ENCODE peak calls at places on chromosomes 6 and 20, in seven cellular contexts. P, S, U, H, F, G and L are unnamed samples.

GRCh38 chr6:2020909-2021308 is 224.5 kb downstream of the GMDS start:
- DNase-seq in F (no peak), U (no peak), H (no peak), S (no peak), P (no peak), G (no peak), L (no peak)

GRCh38 chr20:23396961-23397620 is 24.2 kb downstream of the NAPB start:
- DNase-seq in U (no peak), P (no peak), S (no peak), F (no peak), H (no peak), G (no peak), L (no peak)

GRCh38 chr6:76495909-76496308 is 423.4 kb upstream of the IMPG1 start:
- DNase-seq in S (no peak), F (no peak), U (no peak), H (no peak), G (no peak), P (no peak), L (no peak)

GRCh38 chr20:2485662-2486061 is 15.1 kb upstream of the SNRPB start:
- DNase-seq in S (no peak), U (no peak), H (no peak), G (no peak), P (no peak), F (no peak), L (no peak)

GRCh38 chr20:20697325-20697845 is 15.1 kb downstream of the RALGAPA2 start:
- DNase-seq in P (peak), G (no peak), F (no peak), S (no peak), H (peak), U (no peak), L (no peak)

GRCh38 chr6:44422534-44422933 is 35.0 kb downstream of the CDC5L start:
- DNase-seq in G (no peak), S (no peak), U (no peak), H (no peak), P (no peak), F (no peak), L (no peak)

GRCh38 chr6:4883298-4883697 is 107.1 kb downstream of the CDYL start:
- DNase-seq in H (no peak), P (no peak), U (no peak), S (peak), F (no peak), G (no peak), L (no peak)

GRCh38 chr6:1786455-1787108 is 176.9 kb downstream of the FOXC1 start:
- DNase-seq in F (no peak), P (no peak), G (no peak), H (no peak), U (no peak), S (no peak), L (no peak)

GRCh38 chr20:4809707-4810106 is 88.0 kb downstream of the PRND start:
- DNase-seq in S (no peak), P (peak), F (no peak), U (no peak), G (no peak), H (no peak), L (no peak)

GRCh38 chr6:130296854-130297253 is 69.0 kb upstream of the TMEM200A start:
- DNase-seq in S (no peak), P (no peak), U (no peak), F (no peak), H (no peak), G (no peak), L (no peak)

GRCh38 chr6:135212935-135213334 is 31.8 kb downstream of the MYB start:
- DNase-seq in G (no peak), F (no peak), S (no peak), U (no peak), P (no peak), H (no peak), L (no peak)

GRCh38 chr20:37276494-37277252 is 12.8 kb upstream of the MANBAL start:
- DNase-seq in S (peak), F (no peak), P (peak), U (no peak), G (no peak), H (peak), L (no peak)

GRCh38 chr20:23362392-23363256 is 642 bp downstream of the GZF1 start:
- DNase-seq in F (no peak), P (peak), U (peak), H (peak), S (no peak), G (peak), L (no peak)

GRCh38 chr6:161694995-161695394 is 421.1 kb upstream of the AGPAT4 start:
- DNase-seq in F (no peak), P (no peak), H (no peak), G (peak), S (no peak), U (no peak), L (no peak)

GRCh38 chr6:90217621-90218496 is 78.8 kb downstream of the BACH2 start:
- DNase-seq in H (no peak), G (peak), S (peak), F (peak), U (peak), P (no peak), L (no peak)

GRCh38 chr6:21438237-21438985 is 155.1 kb upstream of the SOX4 start:
- DNase-seq in H (no peak), G (no peak), S (no peak), U (no peak), P (no peak), F (no peak), L (no peak)

GRCh38 chr6:29509239-29509638 is 21.5 kb upstream of the MAS1L start:
- DNase-seq in H (no peak), P (no peak), S (no peak), G (no peak), F (no peak), U (no peak), L (no peak)

GRCh38 chr20:22999756-23000155 is 35.4 kb upstream of the SSTR4 start:
- DNase-seq in H (peak), U (no peak), P (no peak), F (no peak), S (no peak), G (no peak), L (no peak)

GRCh38 chr6:143397229-143398222 is 53.0 kb downstream of the ADAT2 start:
- DNase-seq in U (peak), P (peak), H (peak), S (peak), F (peak), G (peak), L (no peak)

GRCh38 chr6:33692760-33693158 is 18.7 kb downstream of the UQCC2 start:
- DNase-seq in G (no peak), U (peak), S (no peak), P (peak), H (no peak), F (no peak), L (no peak)

GRCh38 chr6:149093643-149094042 is 223.9 kb upstream of the TAB2 start:
- DNase-seq in S (no peak), G (no peak), P (no peak), H (no peak), F (no peak), U (no peak), L (no peak)

GRCh38 chr6:11194399-11195274 is 37.8 kb downstream of the NEDD9 start:
- DNase-seq in H (no peak), U (no peak), P (no peak), S (no peak), F (no peak), G (no peak), L (no peak)

GRCh38 chr6:83517500-83517899 is 5.2 kb downstream of the PRSS35 start:
- DNase-seq in G (no peak), U (no peak), P (no peak), H (no peak), S (no peak), F (no peak), L (no peak)

GRCh38 chr6:83514877-83515466 is 2.6 kb downstream of the PRSS35 start:
- DNase-seq in G (peak), U (no peak), P (no peak), S (no peak), H (peak), F (peak), L (no peak)

GRCh38 chr6:83518946-83519489 is 6.7 kb downstream of the PRSS35 start:
- DNase-seq in S (no peak), G (no peak), U (no peak), P (no peak), F (no peak), H (no peak), L (no peak)
- TF ChIP-seq CTCF in S (no peak), G (peak), U (peak), P (no peak), F (no peak), H (no peak), L (peak)

DNA sequence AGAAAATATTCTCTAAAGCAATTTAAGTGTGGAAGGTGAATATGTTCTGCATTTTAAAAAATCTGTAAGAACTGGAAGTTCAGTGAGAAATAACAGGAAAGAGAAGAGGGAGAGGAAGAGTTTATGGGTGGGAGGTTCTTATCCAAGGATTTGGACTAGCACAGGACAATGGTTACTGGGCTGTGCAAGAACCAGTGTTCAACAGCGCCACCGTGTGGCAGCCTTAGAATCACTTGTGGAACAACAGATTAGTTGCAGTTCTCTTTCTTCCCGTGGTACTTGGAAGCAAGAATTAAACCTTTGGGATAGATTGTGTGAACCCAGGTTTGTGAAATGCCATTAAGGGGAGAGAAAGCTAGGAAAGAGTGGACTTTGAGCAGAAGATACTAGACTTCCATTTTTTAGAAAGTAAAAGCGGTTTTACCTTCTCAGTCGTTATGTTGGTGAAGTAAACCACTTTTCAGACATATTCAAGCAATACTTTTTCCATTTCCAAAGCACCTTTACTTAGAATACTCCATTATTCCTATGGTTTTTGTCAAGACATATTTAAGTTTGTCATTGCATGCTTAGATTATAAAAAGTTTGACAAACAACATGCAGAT is 436.7 kb downstream of the RNF144B start:
- DNase-seq in F (no peak), G (peak), U (no peak), S (peak), P (no peak), H (no peak), L (no peak)
- TF ChIP-seq CTCF in F (peak), G (peak), U (peak), S (no peak), P (no peak), H (no peak), L (peak)

GRCh38 chr20:768426-768978 is at the start of gene SLC52A3:
- DNase-seq in G (peak), F (peak), S (peak), U (peak), P (peak), H (peak), L (no peak)
- TF ChIP-seq CTCF in G (no peak), F (peak), S (no peak), U (peak), P (no peak), H (no peak), L (peak)

GRCh38 chr6:39527792-39528564 is 197.2 kb downstream of the KIF6 start:
- DNase-seq in G (no peak), S (no peak), H (no peak), U (no peak), F (no peak), P (no peak), L (no peak)
- TF ChIP-seq CTCF in G (no peak), S (no peak), H (no peak), U (no peak), F (no peak), P (no peak), L (no peak)

GRCh38 chr6:162849269-162849668 is 121.5 kb downstream of the PACRG start:
- DNase-seq in U (no peak), H (no peak), S (no peak), P (no peak), G (peak), F (no peak), L (no peak)

GRCh38 chr6:162852192-162852591 is 124.4 kb downstream of the PACRG start:
- DNase-seq in U (no peak), F (no peak), H (no peak), S (no peak), P (no peak), G (no peak), L (no peak)

GRCh38 chr6:162854228-162854627 is 126.5 kb downstream of the PACRG start:
- DNase-seq in P (no peak), F (no peak), S (no peak), G (no peak), H (no peak), U (no peak), L (no peak)

GRCh38 chr6:162854734-162855191 is 127.0 kb downstream of the PACRG start:
- DNase-seq in F (no peak), U (no peak), S (no peak), H (no peak), P (no peak), G (peak), L (no peak)

GRCh38 chr6:162852810-162853577 is 125.2 kb downstream of the PACRG start:
- DNase-seq in F (no peak), G (peak), P (no peak), U (no peak), S (no peak), H (no peak), L (no peak)
- TF ChIP-seq CTCF in F (no peak), G (no peak), P (no peak), U (no peak), S (no peak), H (no peak), L (no peak)

DNA sequence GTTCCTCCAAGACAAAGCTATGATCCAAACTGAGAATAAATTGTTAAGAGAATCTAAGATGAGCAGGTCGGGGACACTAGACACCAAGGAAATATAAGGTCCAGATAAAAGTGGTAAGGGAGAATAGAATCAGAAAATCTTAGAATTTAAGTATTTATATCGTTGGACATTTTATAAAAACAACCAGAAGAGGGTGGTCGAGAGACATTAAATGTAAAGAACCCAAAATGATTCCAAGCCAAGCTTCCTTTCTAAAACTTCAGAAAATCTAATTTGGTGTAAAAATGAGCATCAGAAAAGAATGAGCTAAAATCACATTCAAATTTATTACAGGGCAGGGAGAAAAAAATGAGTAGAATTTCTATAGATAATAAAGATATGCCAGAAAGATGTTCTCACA is 97.8 kb upstream of the OGFRL1 start:
- DNase-seq in P (no peak), F (no peak), G (peak), H (no peak), S (no peak), U (no peak), L (no peak)
- TF ChIP-seq CTCF in P (peak), F (peak), G (peak), H (no peak), S (peak), U (peak), L (peak)

DNA sequence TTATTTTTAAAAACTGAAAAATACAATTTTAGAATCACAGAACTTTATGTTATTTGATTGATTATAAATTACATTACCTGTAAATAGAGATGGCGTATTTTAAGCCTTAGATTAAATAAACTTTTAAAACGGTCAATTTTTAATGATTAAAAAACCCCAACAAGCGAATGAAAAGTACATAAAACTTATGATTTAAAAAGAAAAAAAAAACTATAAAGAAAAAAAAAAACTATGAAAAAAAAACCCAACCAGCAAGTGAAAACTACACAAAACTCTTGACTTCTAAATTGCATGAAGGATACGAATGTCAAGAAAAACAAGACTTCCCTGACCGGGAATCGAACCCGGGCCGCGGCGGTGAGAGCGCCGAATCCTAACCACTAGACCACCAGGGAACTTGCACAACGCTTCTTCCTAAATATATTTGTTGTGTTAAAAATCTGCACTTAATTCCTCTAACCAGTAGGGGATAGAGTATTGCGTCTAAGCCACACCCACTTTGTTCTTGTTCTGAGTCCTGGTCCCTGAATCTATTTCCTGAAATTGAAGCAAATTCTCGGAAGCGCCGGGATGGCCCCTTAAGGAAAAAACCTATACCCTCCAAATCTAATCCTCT is 10.7 kb upstream of the NCOA7 start:
- DNase-seq in G (peak), U (peak), F (peak), S (peak), P (peak), H (peak), L (peak)
- TF ChIP-seq CTCF in G (peak), U (peak), F (peak), S (peak), P (peak), H (peak), L (no peak)

GRCh38 chr20:43389839-43390626 is 67.7 kb upstream of the SRSF6 start:
- DNase-seq in F (no peak), S (no peak), H (no peak), G (peak), P (no peak), U (no peak), L (no peak)
- TF ChIP-seq CTCF in F (peak), S (no peak), H (no peak), G (peak), P (no peak), U (peak), L (no peak)

DNA sequence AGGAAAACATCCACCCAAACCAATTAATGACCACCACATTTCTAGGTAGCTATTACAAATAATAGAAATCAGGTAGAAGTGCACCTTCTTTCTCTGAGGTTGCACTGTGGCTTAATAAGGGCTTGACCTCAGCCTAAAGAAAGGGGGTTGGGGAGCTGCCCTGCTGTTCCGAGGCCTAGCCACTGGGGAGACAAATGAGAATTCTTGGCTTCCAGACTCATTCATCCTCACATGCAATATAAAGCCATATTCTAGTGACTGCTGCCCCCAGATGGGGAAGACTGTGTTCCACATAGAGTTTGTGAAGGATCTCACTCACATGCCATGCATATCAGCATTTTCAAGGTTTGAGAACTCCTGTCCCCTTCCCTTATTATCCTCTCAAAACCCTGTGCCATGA is 22.9 kb downstream of the SAYSD1 start:
- DNase-seq in F (no peak), P (no peak), S (no peak), U (no peak), H (no peak), G (peak), L (no peak)
- TF ChIP-seq CTCF in F (peak), P (no peak), S (no peak), U (no peak), H (no peak), G (no peak), L (peak)

GRCh38 chr6:40852667-40853383 is 186.2 kb downstream of the UNC5CL start:
- DNase-seq in P (no peak), S (no peak), G (no peak), F (no peak), U (no peak), H (no peak), L (no peak)
- TF ChIP-seq CTCF in P (peak), S (peak), G (peak), F (peak), U (peak), H (no peak), L (no peak)